ENCODE peak calls at places on chromosomes 7 and 10, in nine cellular contexts. One of them, this sample, is unnamed.

GRCh38 chr10:6124666-6125065 is 35.8 kb downstream of the RBM17 start:
- DNase-seq in osteocyte: no peak
- DNase-seq in activated T-cell treated with anti-CD3 and anti-CD28 coated beads for 48 hours: no peak
- DNase-seq in body of pancreas: no peak
- DNase-seq in stimulated activated CD4-positive, alpha-beta T cell treated with anti-CD3 and anti-CD28 coated beads, Interleukin-4, amount 100 ng/mL, for 48 hours: no peak
- DNase-seq in breast epithelium: no peak
- DNase-seq in NCI-H1105: no peak
- DNase-seq in CD4-positive, alpha-beta memory T cell: no peak
- DNase-seq in putamen: peak; percentile 50
- DNase-seq in this sample: no peak

GRCh38 chr10:101095550-101096213 is 33.9 kb downstream of the KAZALD1 start:
- DNase-seq in CD4-positive, alpha-beta memory T cell: peak; percentile 67
- DNase-seq in breast epithelium: peak; percentile 73
- DNase-seq in NCI-H1105: peak; percentile 13
- DNase-seq in osteocyte: peak; percentile 90
- DNase-seq in activated T-cell treated with anti-CD3 and anti-CD28 coated beads for 48 hours: peak; percentile 71
- DNase-seq in stimulated activated CD4-positive, alpha-beta T cell treated with anti-CD3 and anti-CD28 coated beads, Interleukin-4, amount 100 ng/mL, for 48 hours: peak; percentile 65
- DNase-seq in body of pancreas: peak; percentile 82
- DNase-seq in putamen: no peak
- DNase-seq in this sample: no peak

GRCh38 chr10:25768167-25768566 is 165.9 kb upstream of the MYO3A start:
- DNase-seq in osteocyte: no peak
- DNase-seq in CD4-positive, alpha-beta memory T cell: no peak
- DNase-seq in stimulated activated CD4-positive, alpha-beta T cell treated with anti-CD3 and anti-CD28 coated beads, Interleukin-4, amount 100 ng/mL, for 48 hours: no peak
- DNase-seq in activated T-cell treated with anti-CD3 and anti-CD28 coated beads for 48 hours: no peak
- DNase-seq in putamen: no peak
- DNase-seq in breast epithelium: no peak
- DNase-seq in body of pancreas: no peak
- DNase-seq in NCI-H1105: no peak
- DNase-seq in this sample: no peak

GRCh38 chr10:323651-324293 is 188.5 kb downstream of the ZMYND11 start:
- DNase-seq in activated T-cell treated with anti-CD3 and anti-CD28 coated beads for 48 hours: peak; percentile 29
- DNase-seq in NCI-H1105: no peak
- DNase-seq in body of pancreas: peak; percentile 59
- DNase-seq in osteocyte: peak; percentile 91
- DNase-seq in CD4-positive, alpha-beta memory T cell: peak; percentile 44
- DNase-seq in breast epithelium: no peak
- DNase-seq in putamen: peak; percentile 63
- DNase-seq in stimulated activated CD4-positive, alpha-beta T cell treated with anti-CD3 and anti-CD28 coated beads, Interleukin-4, amount 100 ng/mL, for 48 hours: no peak
- DNase-seq in this sample: peak; percentile 92

GRCh38 chr7:70569335-70569819 is 562.6 kb upstream of the GALNT17 start:
- DNase-seq in stimulated activated CD4-positive, alpha-beta T cell treated with anti-CD3 and anti-CD28 coated beads, Interleukin-4, amount 100 ng/mL, for 48 hours: no peak
- DNase-seq in breast epithelium: no peak
- DNase-seq in body of pancreas: no peak
- DNase-seq in activated T-cell treated with anti-CD3 and anti-CD28 coated beads for 48 hours: no peak
- DNase-seq in CD4-positive, alpha-beta memory T cell: no peak
- DNase-seq in NCI-H1105: no peak
- DNase-seq in putamen: no peak
- DNase-seq in osteocyte: no peak
- DNase-seq in this sample: no peak

GRCh38 chr7:153413199-153413539 is 639.0 kb upstream of the DPP6 start:
- DNase-seq in putamen: no peak
- DNase-seq in stimulated activated CD4-positive, alpha-beta T cell treated with anti-CD3 and anti-CD28 coated beads, Interleukin-4, amount 100 ng/mL, for 48 hours: no peak
- DNase-seq in body of pancreas: no peak
- DNase-seq in CD4-positive, alpha-beta memory T cell: no peak
- DNase-seq in breast epithelium: no peak
- DNase-seq in NCI-H1105: no peak
- DNase-seq in activated T-cell treated with anti-CD3 and anti-CD28 coated beads for 48 hours: no peak
- DNase-seq in osteocyte: no peak
- DNase-seq in this sample: peak; percentile 1

GRCh38 chr7:44380179-44380830 is 54.9 kb upstream of the CAMK2B start:
- DNase-seq in putamen: no peak
- DNase-seq in osteocyte: peak; percentile 51
- DNase-seq in breast epithelium: no peak
- DNase-seq in activated T-cell treated with anti-CD3 and anti-CD28 coated beads for 48 hours: no peak
- DNase-seq in NCI-H1105: no peak
- DNase-seq in stimulated activated CD4-positive, alpha-beta T cell treated with anti-CD3 and anti-CD28 coated beads, Interleukin-4, amount 100 ng/mL, for 48 hours: no peak
- DNase-seq in body of pancreas: no peak
- DNase-seq in CD4-positive, alpha-beta memory T cell: no peak
- DNase-seq in this sample: peak; percentile 61

GRCh38 chr7:102119213-102119651 is 167.4 kb upstream of the SH2B2 start:
- DNase-seq in stimulated activated CD4-positive, alpha-beta T cell treated with anti-CD3 and anti-CD28 coated beads, Interleukin-4, amount 100 ng/mL, for 48 hours: no peak
- DNase-seq in breast epithelium: no peak
- DNase-seq in NCI-H1105: no peak
- DNase-seq in putamen: peak; percentile 81
- DNase-seq in osteocyte: no peak
- DNase-seq in CD4-positive, alpha-beta memory T cell: no peak
- DNase-seq in activated T-cell treated with anti-CD3 and anti-CD28 coated beads for 48 hours: no peak
- DNase-seq in body of pancreas: no peak
- DNase-seq in this sample: no peak

GRCh38 chr10:21249435-21249834 is 276.0 kb downstream of the SKIDA1 start:
- DNase-seq in NCI-H1105: no peak
- DNase-seq in body of pancreas: no peak
- DNase-seq in breast epithelium: no peak
- DNase-seq in stimulated activated CD4-positive, alpha-beta T cell treated with anti-CD3 and anti-CD28 coated beads, Interleukin-4, amount 100 ng/mL, for 48 hours: no peak
- DNase-seq in osteocyte: no peak
- DNase-seq in putamen: no peak
- DNase-seq in CD4-positive, alpha-beta memory T cell: no peak
- DNase-seq in activated T-cell treated with anti-CD3 and anti-CD28 coated beads for 48 hours: no peak
- DNase-seq in this sample: no peak

GRCh38 chr10:68271104-68271882 is 39.4 kb upstream of the ATOH7 start:
- DNase-seq in stimulated activated CD4-positive, alpha-beta T cell treated with anti-CD3 and anti-CD28 coated beads, Interleukin-4, amount 100 ng/mL, for 48 hours: no peak
- DNase-seq in body of pancreas: no peak
- DNase-seq in putamen: no peak
- DNase-seq in breast epithelium: no peak
- DNase-seq in osteocyte: no peak
- DNase-seq in activated T-cell treated with anti-CD3 and anti-CD28 coated beads for 48 hours: no peak
- DNase-seq in CD4-positive, alpha-beta memory T cell: no peak
- DNase-seq in NCI-H1105: no peak
- DNase-seq in this sample: no peak

GRCh38 chr7:99772565-99772964 is 11.4 kb downstream of the CYP3A4 start:
- DNase-seq in activated T-cell treated with anti-CD3 and anti-CD28 coated beads for 48 hours: no peak
- DNase-seq in body of pancreas: peak; percentile 65
- DNase-seq in stimulated activated CD4-positive, alpha-beta T cell treated with anti-CD3 and anti-CD28 coated beads, Interleukin-4, amount 100 ng/mL, for 48 hours: no peak
- DNase-seq in putamen: no peak
- DNase-seq in osteocyte: no peak
- DNase-seq in NCI-H1105: no peak
- DNase-seq in breast epithelium: no peak
- DNase-seq in CD4-positive, alpha-beta memory T cell: no peak
- DNase-seq in this sample: no peak

GRCh38 chr7:22983257-22983855 is 30.6 kb downstream of the HYCC1 start:
- DNase-seq in NCI-H1105: no peak
- DNase-seq in activated T-cell treated with anti-CD3 and anti-CD28 coated beads for 48 hours: no peak
- DNase-seq in osteocyte: no peak
- DNase-seq in CD4-positive, alpha-beta memory T cell: no peak
- DNase-seq in stimulated activated CD4-positive, alpha-beta T cell treated with anti-CD3 and anti-CD28 coated beads, Interleukin-4, amount 100 ng/mL, for 48 hours: no peak
- DNase-seq in putamen: no peak
- DNase-seq in breast epithelium: no peak
- DNase-seq in body of pancreas: no peak
- DNase-seq in this sample: no peak

GRCh38 chr7:117682681-117683385 is 190.4 kb downstream of the CTTNBP2 start:
- DNase-seq in breast epithelium: no peak
- DNase-seq in osteocyte: no peak
- DNase-seq in stimulated activated CD4-positive, alpha-beta T cell treated with anti-CD3 and anti-CD28 coated beads, Interleukin-4, amount 100 ng/mL, for 48 hours: no peak
- DNase-seq in putamen: no peak
- DNase-seq in NCI-H1105: no peak
- DNase-seq in body of pancreas: no peak
- DNase-seq in CD4-positive, alpha-beta memory T cell: no peak
- DNase-seq in activated T-cell treated with anti-CD3 and anti-CD28 coated beads for 48 hours: no peak
- DNase-seq in this sample: no peak

GRCh38 chr7:134995239-134996096 is 9.2 kb downstream of the AGBL3 start:
- DNase-seq in putamen: no peak
- DNase-seq in body of pancreas: no peak
- DNase-seq in activated T-cell treated with anti-CD3 and anti-CD28 coated beads for 48 hours: no peak
- DNase-seq in CD4-positive, alpha-beta memory T cell: peak; percentile 11
- DNase-seq in stimulated activated CD4-positive, alpha-beta T cell treated with anti-CD3 and anti-CD28 coated beads, Interleukin-4, amount 100 ng/mL, for 48 hours: no peak
- DNase-seq in breast epithelium: no peak
- DNase-seq in osteocyte: no peak
- DNase-seq in NCI-H1105: no peak
- DNase-seq in this sample: no peak

GRCh38 chr7:89605362-89605761 is 548.9 kb upstream of the STEAP1 start:
- DNase-seq in NCI-H1105: no peak
- DNase-seq in body of pancreas: no peak
- DNase-seq in CD4-positive, alpha-beta memory T cell: no peak
- DNase-seq in stimulated activated CD4-positive, alpha-beta T cell treated with anti-CD3 and anti-CD28 coated beads, Interleukin-4, amount 100 ng/mL, for 48 hours: no peak
- DNase-seq in breast epithelium: no peak
- DNase-seq in osteocyte: no peak
- DNase-seq in putamen: no peak
- DNase-seq in activated T-cell treated with anti-CD3 and anti-CD28 coated beads for 48 hours: no peak
- DNase-seq in this sample: no peak

GRCh38 chr10:81026597-81026996 is 488.9 kb downstream of the SH2D4B start:
- DNase-seq in breast epithelium: no peak
- DNase-seq in NCI-H1105: no peak
- DNase-seq in body of pancreas: no peak
- DNase-seq in putamen: no peak
- DNase-seq in activated T-cell treated with anti-CD3 and anti-CD28 coated beads for 48 hours: no peak
- DNase-seq in osteocyte: no peak
- DNase-seq in stimulated activated CD4-positive, alpha-beta T cell treated with anti-CD3 and anti-CD28 coated beads, Interleukin-4, amount 100 ng/mL, for 48 hours: no peak
- DNase-seq in CD4-positive, alpha-beta memory T cell: no peak
- DNase-seq in this sample: no peak

GRCh38 chr7:93147358-93147757 is 827 bp downstream of the SAMD9L start:
- DNase-seq in body of pancreas: peak; percentile 27
- DNase-seq in breast epithelium: no peak
- DNase-seq in NCI-H1105: no peak
- DNase-seq in activated T-cell treated with anti-CD3 and anti-CD28 coated beads for 48 hours: peak; percentile 4
- DNase-seq in putamen: peak; percentile 2
- DNase-seq in CD4-positive, alpha-beta memory T cell: peak; percentile 41
- DNase-seq in stimulated activated CD4-positive, alpha-beta T cell treated with anti-CD3 and anti-CD28 coated beads, Interleukin-4, amount 100 ng/mL, for 48 hours: no peak
- DNase-seq in osteocyte: no peak
- DNase-seq in this sample: no peak

GRCh38 chr7:102412548-102412947 is 16.4 kb downstream of the PRKRIP1 start:
- DNase-seq in putamen: no peak
- DNase-seq in NCI-H1105: no peak
- DNase-seq in body of pancreas: no peak
- DNase-seq in breast epithelium: no peak
- DNase-seq in CD4-positive, alpha-beta memory T cell: peak; percentile 56
- DNase-seq in osteocyte: no peak
- DNase-seq in activated T-cell treated with anti-CD3 and anti-CD28 coated beads for 48 hours: no peak
- DNase-seq in stimulated activated CD4-positive, alpha-beta T cell treated with anti-CD3 and anti-CD28 coated beads, Interleukin-4, amount 100 ng/mL, for 48 hours: no peak
- DNase-seq in this sample: no peak

GRCh38 chr10:95552680-95553342 is 8.4 kb downstream of the SORBS1 start:
- DNase-seq in body of pancreas: no peak
- DNase-seq in activated T-cell treated with anti-CD3 and anti-CD28 coated beads for 48 hours: no peak
- DNase-seq in osteocyte: no peak
- DNase-seq in putamen: no peak
- DNase-seq in stimulated activated CD4-positive, alpha-beta T cell treated with anti-CD3 and anti-CD28 coated beads, Interleukin-4, amount 100 ng/mL, for 48 hours: no peak
- DNase-seq in NCI-H1105: no peak
- DNase-seq in breast epithelium: no peak
- DNase-seq in CD4-positive, alpha-beta memory T cell: no peak
- DNase-seq in this sample: no peak

GRCh38 chr10:35896011-35896410 is 253.9 kb upstream of the FZD8 start:
- DNase-seq in body of pancreas: no peak
- DNase-seq in NCI-H1105: no peak
- DNase-seq in breast epithelium: no peak
- DNase-seq in CD4-positive, alpha-beta memory T cell: no peak
- DNase-seq in osteocyte: no peak
- DNase-seq in stimulated activated CD4-positive, alpha-beta T cell treated with anti-CD3 and anti-CD28 coated beads, Interleukin-4, amount 100 ng/mL, for 48 hours: no peak
- DNase-seq in putamen: no peak
- DNase-seq in activated T-cell treated with anti-CD3 and anti-CD28 coated beads for 48 hours: no peak
- DNase-seq in this sample: no peak

GRCh38 chr7:51467384-51468017 is 150.9 kb upstream of the COBL start:
- DNase-seq in breast epithelium: no peak
- DNase-seq in NCI-H1105: no peak
- DNase-seq in stimulated activated CD4-positive, alpha-beta T cell treated with anti-CD3 and anti-CD28 coated beads, Interleukin-4, amount 100 ng/mL, for 48 hours: no peak
- DNase-seq in osteocyte: no peak
- DNase-seq in body of pancreas: no peak
- DNase-seq in activated T-cell treated with anti-CD3 and anti-CD28 coated beads for 48 hours: no peak
- DNase-seq in putamen: no peak
- DNase-seq in CD4-positive, alpha-beta memory T cell: peak; percentile 9
- DNase-seq in this sample: no peak

GRCh38 chr7:11345621-11346020 is 371.9 kb downstream of the PHF14 start:
- DNase-seq in body of pancreas: no peak
- DNase-seq in activated T-cell treated with anti-CD3 and anti-CD28 coated beads for 48 hours: no peak
- DNase-seq in osteocyte: no peak
- DNase-seq in stimulated activated CD4-positive, alpha-beta T cell treated with anti-CD3 and anti-CD28 coated beads, Interleukin-4, amount 100 ng/mL, for 48 hours: no peak
- DNase-seq in breast epithelium: no peak
- DNase-seq in CD4-positive, alpha-beta memory T cell: no peak
- DNase-seq in putamen: no peak
- DNase-seq in NCI-H1105: no peak
- DNase-seq in this sample: no peak

GRCh38 chr7:40329601-40330153 is 194.9 kb downstream of the SUGCT start:
- DNase-seq in CD4-positive, alpha-beta memory T cell: peak; percentile 24
- DNase-seq in putamen: peak; percentile 52
- DNase-seq in body of pancreas: no peak
- DNase-seq in stimulated activated CD4-positive, alpha-beta T cell treated with anti-CD3 and anti-CD28 coated beads, Interleukin-4, amount 100 ng/mL, for 48 hours: no peak
- DNase-seq in NCI-H1105: peak; percentile 17
- DNase-seq in osteocyte: no peak
- DNase-seq in breast epithelium: no peak
- DNase-seq in activated T-cell treated with anti-CD3 and anti-CD28 coated beads for 48 hours: no peak
- DNase-seq in this sample: no peak

GRCh38 chr7:75740846-75741497 is 2.2 kb upstream of the HIP1 start:
- DNase-seq in breast epithelium: no peak
- DNase-seq in putamen: peak; percentile 36
- DNase-seq in NCI-H1105: no peak
- DNase-seq in CD4-positive, alpha-beta memory T cell: no peak
- DNase-seq in body of pancreas: peak; percentile 67
- DNase-seq in stimulated activated CD4-positive, alpha-beta T cell treated with anti-CD3 and anti-CD28 coated beads, Interleukin-4, amount 100 ng/mL, for 48 hours: no peak
- DNase-seq in activated T-cell treated with anti-CD3 and anti-CD28 coated beads for 48 hours: no peak
- DNase-seq in osteocyte: no peak
- DNase-seq in this sample: no peak

GRCh38 chr7:77933394-77933793 is 134.8 kb downstream of the PHTF2 start:
- DNase-seq in stimulated activated CD4-positive, alpha-beta T cell treated with anti-CD3 and anti-CD28 coated beads, Interleukin-4, amount 100 ng/mL, for 48 hours: no peak
- DNase-seq in putamen: no peak
- DNase-seq in osteocyte: no peak
- DNase-seq in CD4-positive, alpha-beta memory T cell: no peak
- DNase-seq in breast epithelium: no peak
- DNase-seq in NCI-H1105: no peak
- DNase-seq in activated T-cell treated with anti-CD3 and anti-CD28 coated beads for 48 hours: no peak
- DNase-seq in body of pancreas: no peak
- DNase-seq in this sample: no peak

GRCh38 chr10:119867317-119867716 is 5.3 kb downstream of the MCMBP start:
- DNase-seq in CD4-positive, alpha-beta memory T cell: no peak
- DNase-seq in putamen: no peak
- DNase-seq in stimulated activated CD4-positive, alpha-beta T cell treated with anti-CD3 and anti-CD28 coated beads, Interleukin-4, amount 100 ng/mL, for 48 hours: no peak
- DNase-seq in osteocyte: no peak
- DNase-seq in body of pancreas: no peak
- DNase-seq in breast epithelium: no peak
- DNase-seq in activated T-cell treated with anti-CD3 and anti-CD28 coated beads for 48 hours: no peak
- DNase-seq in NCI-H1105: no peak
- DNase-seq in this sample: no peak

GRCh38 chr7:137996386-137996851 is 5.5 kb downstream of the CREB3L2 start:
- DNase-seq in osteocyte: no peak
- DNase-seq in stimulated activated CD4-positive, alpha-beta T cell treated with anti-CD3 and anti-CD28 coated beads, Interleukin-4, amount 100 ng/mL, for 48 hours: no peak
- DNase-seq in NCI-H1105: no peak
- DNase-seq in putamen: no peak
- DNase-seq in breast epithelium: no peak
- DNase-seq in body of pancreas: peak; percentile 38
- DNase-seq in CD4-positive, alpha-beta memory T cell: no peak
- DNase-seq in activated T-cell treated with anti-CD3 and anti-CD28 coated beads for 48 hours: no peak
- DNase-seq in this sample: peak; percentile 76

GRCh38 chr7:31059551-31059950 is 7.4 kb downstream of the ADCYAP1R1 start:
- DNase-seq in stimulated activated CD4-positive, alpha-beta T cell treated with anti-CD3 and anti-CD28 coated beads, Interleukin-4, amount 100 ng/mL, for 48 hours: no peak
- DNase-seq in NCI-H1105: no peak
- DNase-seq in osteocyte: no peak
- DNase-seq in activated T-cell treated with anti-CD3 and anti-CD28 coated beads for 48 hours: no peak
- DNase-seq in body of pancreas: no peak
- DNase-seq in CD4-positive, alpha-beta memory T cell: no peak
- DNase-seq in breast epithelium: no peak
- DNase-seq in putamen: no peak
- DNase-seq in this sample: no peak

GRCh38 chr10:129547583-129547982 is 80.5 kb downstream of the MGMT start:
- DNase-seq in body of pancreas: no peak
- DNase-seq in CD4-positive, alpha-beta memory T cell: no peak
- DNase-seq in NCI-H1105: no peak
- DNase-seq in breast epithelium: no peak
- DNase-seq in putamen: no peak
- DNase-seq in osteocyte: peak; percentile 63
- DNase-seq in activated T-cell treated with anti-CD3 and anti-CD28 coated beads for 48 hours: no peak
- DNase-seq in stimulated activated CD4-positive, alpha-beta T cell treated with anti-CD3 and anti-CD28 coated beads, Interleukin-4, amount 100 ng/mL, for 48 hours: no peak
- DNase-seq in this sample: no peak

GRCh38 chr10:35409094-35409582 is 72.8 kb downstream of the CCNY start:
- DNase-seq in body of pancreas: peak; percentile 81
- DNase-seq in osteocyte: no peak
- DNase-seq in CD4-positive, alpha-beta memory T cell: no peak
- DNase-seq in stimulated activated CD4-positive, alpha-beta T cell treated with anti-CD3 and anti-CD28 coated beads, Interleukin-4, amount 100 ng/mL, for 48 hours: no peak
- DNase-seq in putamen: peak; percentile 74
- DNase-seq in NCI-H1105: no peak
- DNase-seq in breast epithelium: no peak
- DNase-seq in activated T-cell treated with anti-CD3 and anti-CD28 coated beads for 48 hours: no peak
- DNase-seq in this sample: no peak

GRCh38 chr7:99011341-99011705 is 132.6 kb downstream of the SMURF1 start:
- DNase-seq in activated T-cell treated with anti-CD3 and anti-CD28 coated beads for 48 hours: no peak
- DNase-seq in breast epithelium: no peak
- DNase-seq in CD4-positive, alpha-beta memory T cell: no peak
- DNase-seq in osteocyte: no peak
- DNase-seq in body of pancreas: no peak
- DNase-seq in putamen: no peak
- DNase-seq in stimulated activated CD4-positive, alpha-beta T cell treated with anti-CD3 and anti-CD28 coated beads, Interleukin-4, amount 100 ng/mL, for 48 hours: no peak
- DNase-seq in NCI-H1105: no peak
- DNase-seq in this sample: no peak

This sample was measured in coronary artery.